ENCODE peak calls at places on chromosomes 7 and 10, in four cellular contexts. X is cardiac muscle cell, K is fibroblast of pulmonary artery, B is nephron progenitor cell. U is an unnamed sample.

GRCh38 chr10:33216661-33217427 is 117.6 kb downstream of the NRP1 start:
- DNase-seq in K (peak; percentile 36), X (no peak), B (no peak), U (no peak)

GRCh38 chr7:115435178-115435577 is 513.3 kb downstream of the MDFIC start:
- DNase-seq in K (no peak), B (no peak), X (no peak), U (no peak)

GRCh38 chr10:69048103-69048502 is 39.8 kb upstream of the SRGN start:
- DNase-seq in B (no peak), K (no peak), X (peak; percentile 48), U (peak; percentile 68)

GRCh38 chr10:94307046-94307615 is 55.6 kb downstream of the NOC3L start:
- DNase-seq in B (no peak), X (no peak), K (no peak), U (no peak)

GRCh38 chr7:93004906-93005305 is 112.9 kb downstream of the SAMD9 start:
- DNase-seq in X (no peak), B (no peak), K (no peak), U (no peak)

GRCh38 chr10:67612577-67613537 is 83.1 kb downstream of the CTNNA3 start:
- DNase-seq in B (no peak), K (peak; percentile 18), X (peak; percentile 45), U (peak; percentile 82)

GRCh38 chr7:118259115-118259514 is 34.6 kb downstream of the ANKRD7 start:
- DNase-seq in X (peak; percentile 1), B (no peak), K (peak; percentile 2), U (no peak)

GRCh38 chr7:43234968-43235367 is 122.5 kb downstream of the HECW1 start:
- DNase-seq in B (no peak), X (no peak), K (no peak), U (no peak)

GRCh38 chr7:149027560-149028345 is 552 bp downstream of the PDIA4 start:
- DNase-seq in X (peak; percentile 38), K (peak; percentile 29), B (no peak), U (peak; percentile 32)

GRCh38 chr7:152522551-152522950 is 86.7 kb upstream of the KMT2C start:
- DNase-seq in K (peak; percentile 61), B (no peak), X (peak; percentile 76), U (peak; percentile 34)

GRCh38 chr10:131822694-131823245 is 78.0 kb upstream of the PPP2R2D start:
- DNase-seq in K (no peak), X (no peak), B (no peak), U (no peak)

GRCh38 chr10:114655671-114656070 is 2.4 kb downstream of the ABLIM1 start:
- DNase-seq in X (no peak), B (no peak), K (no peak), U (no peak)

GRCh38 chr10:43823237-43823605 is 174.5 kb upstream of the ZNF32 start:
- DNase-seq in K (no peak), X (no peak), B (no peak), U (no peak)

DNA sequence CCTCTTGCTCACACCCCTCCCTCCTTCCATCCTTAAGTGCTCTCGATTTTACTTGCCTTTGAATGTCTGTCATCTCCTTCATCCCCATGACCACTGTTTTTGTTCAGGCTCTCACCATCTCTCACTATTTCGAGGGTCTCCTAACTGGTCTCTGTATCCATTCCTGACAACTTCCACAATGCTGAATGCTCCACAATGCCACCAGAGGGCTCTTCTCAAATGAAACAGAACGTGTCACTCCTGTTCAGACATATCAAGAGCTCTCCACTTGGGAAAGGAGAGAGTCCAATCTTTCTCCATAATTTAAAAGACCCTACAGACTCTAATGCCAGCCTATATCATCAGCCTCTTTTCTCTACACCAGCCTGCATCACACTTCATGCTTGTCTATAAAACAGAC is 9.0 kb upstream of the SLC13A1 start:
- DNase-seq in K (peak; percentile 54), X (peak; percentile 51), B (no peak), U (peak; percentile 26)
- TF ChIP-seq CTCF in K (peak; percentile 71), X (peak; percentile 68), B (peak; percentile 31), U (peak; percentile 54)

DNA sequence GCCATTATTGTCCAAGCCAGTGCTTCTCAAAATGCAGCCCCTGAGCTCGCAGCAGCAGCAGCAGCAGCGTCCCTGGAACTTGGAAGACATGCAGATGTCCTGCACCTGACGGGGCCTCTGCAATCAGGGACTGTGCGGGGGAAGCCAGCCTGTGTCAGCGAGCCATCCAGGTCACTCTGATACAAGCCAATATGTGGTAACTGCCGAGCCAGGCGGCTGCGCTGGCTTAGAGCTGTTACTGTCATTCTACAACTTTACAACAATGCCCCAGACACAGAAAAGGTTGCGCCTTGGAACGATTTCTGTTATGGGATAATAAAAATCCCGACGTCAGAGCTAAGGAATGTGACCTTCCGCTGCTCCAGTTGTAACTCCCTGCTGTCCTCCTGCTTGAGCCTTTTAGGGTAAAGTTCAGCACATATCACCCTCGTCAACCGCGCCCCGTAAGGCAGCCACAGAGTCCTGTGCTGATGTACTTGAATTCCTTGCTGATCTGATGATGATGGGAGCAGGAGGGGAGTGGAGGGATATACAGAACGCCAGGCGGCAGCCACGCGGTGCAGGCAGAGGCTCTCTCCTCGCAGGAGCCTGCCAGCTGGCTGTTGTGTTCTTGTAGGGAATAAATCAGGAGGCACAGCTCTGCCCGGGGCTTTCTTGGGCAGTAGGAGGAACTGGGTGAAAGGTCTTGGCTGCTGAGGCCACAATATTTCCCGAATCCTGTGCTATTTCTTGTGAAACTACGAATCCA is 20.0 kb upstream of the CRYGN start:
- DNase-seq in B (peak; percentile 68), X (peak; percentile 97), K (peak; percentile 94), U (peak; percentile 100)
- TF ChIP-seq CTCF in B (no peak), X (peak; percentile 57), K (peak; percentile 48), U (peak; percentile 53)

GRCh38 chr7:128066858-128067257 is 35.6 kb upstream of the LRRC4 start:
- DNase-seq in X (no peak), K (no peak), B (no peak), U (no peak)
- TF ChIP-seq CTCF in X (no peak), K (peak; percentile 4), B (no peak), U (peak; percentile 16)

GRCh38 chr10:1070939-1071338 is 14.8 kb downstream of the WDR37 start:
- DNase-seq in X (no peak), K (peak; percentile 47), B (no peak), U (peak; percentile 63)

GRCh38 chr10:1074063-1074747 is 18.0 kb downstream of the WDR37 start:
- DNase-seq in X (no peak), B (no peak), K (no peak), U (no peak)

GRCh38 chr10:1069680-1070079 is 13.5 kb downstream of the WDR37 start:
- DNase-seq in X (no peak), B (no peak), K (no peak), U (no peak)

GRCh38 chr10:1078668-1079067 is 22.5 kb downstream of the WDR37 start:
- DNase-seq in K (no peak), B (no peak), X (no peak), U (no peak)

GRCh38 chr10:1074748-1075358 is 18.7 kb downstream of the WDR37 start:
- DNase-seq in K (peak; percentile 41), B (no peak), X (peak; percentile 44), U (peak; percentile 13)
- TF ChIP-seq CTCF in K (peak; percentile 35), B (no peak), X (peak; percentile 33), U (peak; percentile 22)

GRCh38 chr10:129968937-129969527 is 5.0 kb upstream of the EBF3 start:
- DNase-seq in X (peak; percentile 78), B (peak; percentile 88), K (peak; percentile 75), U (peak; percentile 10)
- TF ChIP-seq CTCF in X (peak; percentile 90), B (peak; percentile 79), K (peak; percentile 75), U (peak; percentile 40)

GRCh38 chr7:7424151-7424873 is 111.4 kb downstream of the COL28A1 start:
- DNase-seq in K (peak; percentile 78), B (peak; percentile 50), X (peak; percentile 75), U (peak; percentile 64)

GRCh38 chr7:7422641-7423040 is 113.0 kb downstream of the COL28A1 start:
- DNase-seq in B (no peak), K (no peak), X (no peak), U (no peak)

GRCh38 chr7:7418997-7419396 is 116.7 kb downstream of the COL28A1 start:
- DNase-seq in B (no peak), K (no peak), X (no peak), U (no peak)

GRCh38 chr7:7425321-7425720 is 110.4 kb downstream of the COL28A1 start:
- DNase-seq in K (no peak), X (no peak), B (no peak), U (no peak)

DNA sequence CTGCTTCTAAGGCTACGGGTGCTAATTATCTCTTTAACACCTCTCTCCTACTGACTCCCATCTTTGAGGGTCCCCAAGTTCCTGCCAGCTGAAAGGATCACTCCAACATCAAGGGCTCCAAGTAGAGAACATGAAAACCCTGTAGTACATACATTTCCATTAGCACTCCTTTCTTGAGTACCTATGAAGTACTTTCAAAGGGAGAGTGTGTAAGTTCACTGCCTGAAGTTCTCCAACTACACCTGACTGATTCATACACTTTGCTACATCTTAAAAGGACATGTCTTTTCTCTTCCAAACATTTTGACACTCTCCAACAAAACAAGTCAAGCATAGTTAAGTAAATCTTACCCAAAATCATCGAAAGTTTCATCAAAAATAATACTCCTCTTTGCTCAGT is 113.8 kb downstream of the COL28A1 start:
- DNase-seq in B (no peak), K (no peak), X (no peak), U (no peak)
- TF ChIP-seq CTCF in B (no peak), K (no peak), X (no peak), U (no peak)